ENCODE peak calls at places on chromosomes 1 and 21, in ten cellular contexts. L is CD4-positive, alpha-beta T cell; D is T-helper 9 cell; Y is fibroblast of the aortic adventitia; Q is HEK293T; J is RWPE1; E is DMS153; F is PC-9; R is NCI-H2081; U is nucleus accumbens. C is an unnamed sample.

GRCh38 chr1:44786841-44787426 is 1.0 kb downstream of the BEST4 start:
- DNase-seq in L (no peak), D (no peak), Y (no peak), Q (no peak), J (no peak), E (no peak), F (no peak), R (no peak), U (no peak), C (no peak)

GRCh38 chr1:41333146-41333784 is 28.0 kb upstream of the FOXO6 start:
- DNase-seq in L (no peak), D (no peak), Y (peak), Q (no peak), J (no peak), E (no peak), F (peak), R (no peak), U (no peak), C (peak)

GRCh38 chr21:29376556-29376955 is 77.8 kb downstream of the BACH1 start:
- DNase-seq in L (peak), D (peak), Y (peak), Q (peak), J (no peak), E (no peak), F (no peak), R (no peak), U (no peak), C (peak)

GRCh38 chr1:51627672-51628071 is 10.8 kb downstream of the OSBPL9 start:
- DNase-seq in L (no peak), D (no peak), Y (peak), Q (peak), J (peak), E (no peak), F (no peak), R (peak), U (no peak), C (no peak)

GRCh38 chr1:62601412-62601971 is 4.2 kb downstream of the ANGPTL3 start:
- DNase-seq in L (no peak), D (no peak), Y (no peak), Q (no peak), J (no peak), E (no peak), F (no peak), R (no peak), U (no peak), C (no peak)

GRCh38 chr1:182584746-182585145 is 4.3 kb downstream of the RNASEL start:
- DNase-seq in L (no peak), D (no peak), Y (no peak), Q (no peak), J (no peak), E (no peak), F (no peak), R (no peak), U (no peak), C (no peak)

GRCh38 chr1:67683306-67683705 is 1.7 kb upstream of the GADD45A start:
- DNase-seq in L (no peak), D (no peak), Y (peak), Q (no peak), J (peak), E (no peak), F (peak), R (no peak), U (no peak), C (no peak)

GRCh38 chr1:154558610-154559495 is at the start of gene UBE2Q1:
- DNase-seq in L (peak), D (peak), Y (peak), Q (peak), J (peak), E (peak), F (peak), R (peak), U (peak), C (peak)

GRCh38 chr1:45018599-45019230 is 6.7 kb downstream of the UROD start:
- DNase-seq in L (peak), D (peak), Y (peak), Q (peak), J (peak), E (peak), F (peak), R (peak), U (peak), C (peak)

GRCh38 chr1:224757508-224757907 is 141.4 kb downstream of the CNIH3 start:
- DNase-seq in L (no peak), D (no peak), Y (no peak), Q (no peak), J (no peak), E (no peak), F (no peak), R (no peak), U (no peak), C (no peak)

GRCh38 chr1:175166746-175167145 is 25.8 kb downstream of the KIAA0040 start:
- DNase-seq in L (no peak), D (no peak), Y (no peak), Q (no peak), J (no peak), E (no peak), F (no peak), R (no peak), U (no peak), C (no peak)

C was measured in activated T-cell treated with anti-CD3 and anti-CD28 coated beads for 4 hours.